ENCODE peak calls at places on chromosomes 1 and 21, in five cellular contexts. B is neural crest cell, U is ovary, Y is cardiac fibroblast, F is Calu3. L is an unnamed sample.

GRCh38 chr1:62384276-62385005 is 52.4 kb upstream of the USP1 start:
- DNase-seq in B (no peak), Y (peak), F (no peak), U (no peak), L (peak)

GRCh38 chr1:1330366-1331067 is 563 bp upstream of the TAS1R3 start:
- DNase-seq in B (no peak), U (no peak), F (no peak), Y (no peak), L (no peak)

GRCh38 chr1:193221641-193222040 is 35.2 kb upstream of the B3GALT2 start:
- DNase-seq in B (no peak), F (no peak), U (no peak), Y (peak), L (no peak)

GRCh38 chr1:232333419-232333767 is 296.5 kb downstream of the SIPA1L2 start:
- DNase-seq in U (no peak), B (no peak), Y (no peak), F (no peak), L (no peak)

GRCh38 chr1:59917026-59917784 is 9.4 kb downstream of the CYP2J2 start:
- DNase-seq in Y (no peak), U (no peak), F (no peak), B (no peak), L (no peak)

GRCh38 chr1:47023268-47024137 is at the start of gene CYP4X1:
- DNase-seq in Y (peak), U (no peak), B (peak), F (peak), L (no peak)

GRCh38 chr1:15141933-15142647 is 11.5 kb upstream of the TMEM51 start:
- DNase-seq in B (no peak), F (no peak), Y (peak), U (no peak), L (peak)

GRCh38 chr1:167775178-167775577 is 53.4 kb downstream of the MPZL1 start:
- DNase-seq in F (no peak), Y (no peak), U (no peak), B (no peak), L (peak)

GRCh38 chr1:17045623-17046022 is 8.2 kb downstream of the SDHB start:
- DNase-seq in U (no peak), B (no peak), F (no peak), Y (peak), L (peak)

GRCh38 chr1:158289722-158290570 is at the start of gene CD1C:
- DNase-seq in Y (no peak), U (no peak), B (no peak), F (no peak), L (no peak)

GRCh38 chr1:208027861-208028260 is 116.9 kb upstream of the CD34 start:
- DNase-seq in Y (no peak), U (no peak), B (no peak), F (no peak), L (no peak)

DNA sequence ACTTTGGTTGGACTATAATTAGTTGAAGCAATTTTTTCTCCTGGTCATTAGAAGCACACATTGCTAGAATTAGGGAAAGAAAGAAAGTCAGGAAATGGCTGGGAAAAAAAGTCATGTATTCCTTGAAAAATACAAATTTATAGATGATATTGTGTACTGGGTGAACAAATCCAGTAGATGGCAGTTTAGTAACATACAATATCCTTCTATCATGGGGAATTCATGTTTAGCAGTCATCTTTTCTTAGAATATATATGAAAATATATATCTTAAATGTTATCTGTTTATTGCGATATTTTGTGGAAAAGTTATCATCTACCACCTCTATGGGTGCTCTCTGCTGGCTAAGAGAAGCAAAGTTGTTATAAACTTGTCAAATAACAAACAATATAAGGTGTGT is 13.1 kb upstream of the ZRANB2 start:
- DNase-seq in F (no peak), B (no peak), U (no peak), Y (peak), L (peak)
- TF ChIP-seq CTCF in F (no peak), B (peak), U (no peak), Y (peak), L (peak)

GRCh38 chr21:39030127-39030884 is 152.9 kb downstream of the PSMG1 start:
- DNase-seq in U (no peak), B (no peak), F (peak), Y (no peak), L (no peak)
- TF ChIP-seq CTCF in U (no peak), B (no peak), F (no peak), Y (no peak), L (no peak)

GRCh38 chr21:30829659-30830058 is at the start of gene KRTAP7-1:
- DNase-seq in U (no peak), Y (no peak), F (no peak), B (no peak), L (no peak)

DNA sequence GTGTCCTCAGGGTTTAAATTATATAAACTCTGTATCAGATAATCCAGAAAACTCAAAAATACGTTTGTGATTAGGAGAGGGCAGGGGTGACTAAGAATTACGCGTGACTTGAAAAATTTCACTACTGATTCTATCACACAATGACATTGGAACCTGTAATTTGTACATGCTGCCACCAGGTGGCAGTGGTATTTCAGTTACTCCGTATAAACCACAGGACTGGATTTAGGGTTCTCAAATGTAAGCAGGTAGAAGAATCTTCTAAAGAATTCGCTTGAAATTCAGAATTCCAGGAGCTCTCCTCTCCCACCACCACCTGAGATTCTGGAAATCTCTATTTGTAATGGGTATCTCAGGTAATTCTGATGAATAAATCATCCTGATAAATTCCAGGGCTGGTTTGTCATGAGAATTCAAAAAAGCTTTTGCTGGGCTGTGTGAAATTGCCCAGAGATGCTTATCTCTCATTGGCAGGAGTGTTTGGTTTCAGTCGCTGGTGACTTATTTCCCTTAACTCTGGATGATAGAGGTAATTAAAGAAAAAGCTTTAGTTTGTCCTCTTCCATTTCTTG is 1.7 kb upstream of the KRTAP7-1 start:
- DNase-seq in Y (peak), B (peak), F (no peak), U (no peak), L (peak)
- TF ChIP-seq CTCF in Y (peak), B (peak), F (no peak), U (no peak), L (peak)

GRCh38 chr21:38832664-38833063 is 26.9 kb downstream of the ETS2 start:
- DNase-seq in F (no peak), Y (no peak), B (no peak), U (no peak), L (no peak)

GRCh38 chr21:38834725-38835124 is 29.0 kb downstream of the ETS2 start:
- DNase-seq in U (no peak), F (no peak), B (no peak), Y (no peak), L (no peak)

GRCh38 chr21:38831526-38832467 is 26.1 kb downstream of the ETS2 start:
- DNase-seq in F (peak), U (peak), B (no peak), Y (peak), L (peak)

GRCh38 chr21:38830667-38831525 is 25.2 kb downstream of the ETS2 start:
- DNase-seq in U (no peak), F (no peak), Y (no peak), B (no peak), L (no peak)

GRCh38 chr21:38833122-38833521 is 27.4 kb downstream of the ETS2 start:
- DNase-seq in B (no peak), F (no peak), U (no peak), Y (no peak), L (no peak)
- TF ChIP-seq CTCF in B (peak), F (no peak), U (no peak), Y (peak), L (peak)

GRCh38 chr21:29208666-29209059 is 78.2 kb downstream of the MAP3K7CL start:
- DNase-seq in U (no peak), B (no peak), F (no peak), Y (peak), L (peak)
- TF ChIP-seq CTCF in U (no peak), B (no peak), F (no peak), Y (no peak), L (no peak)

DNA sequence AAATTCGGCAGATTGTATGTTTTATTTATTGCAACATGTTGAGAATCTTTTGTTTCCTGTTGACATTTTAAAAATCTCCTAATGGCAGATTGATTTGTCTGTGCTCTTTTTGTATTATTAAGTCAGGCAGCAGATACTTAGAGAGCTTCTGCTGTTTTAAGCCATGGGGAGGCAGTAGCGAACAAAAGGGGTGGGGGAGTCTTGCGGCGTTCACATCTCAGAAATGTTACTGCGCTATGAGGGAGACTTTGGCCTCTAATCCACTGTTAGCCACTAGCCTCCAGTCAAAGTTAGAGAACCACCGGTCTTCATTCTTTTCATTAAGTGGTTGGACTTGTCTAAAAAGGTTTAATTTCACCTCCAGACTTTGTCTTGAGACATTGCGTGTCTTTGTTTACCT is 93.6 kb downstream of the DYRK1A start:
- DNase-seq in U (no peak), Y (no peak), F (no peak), B (no peak), L (no peak)
- TF ChIP-seq CTCF in U (no peak), Y (peak), F (no peak), B (peak), L (peak)

GRCh38 chr1:70745199-70745598 is 302.4 kb downstream of the PTGER3 start:
- DNase-seq in Y (no peak), B (no peak), F (no peak), U (no peak), L (peak)
- TF ChIP-seq CTCF in Y (peak), B (peak), F (peak), U (no peak), L (peak)

L was measured in fibroblast of mammary gland.